ENCODE peak calls at places on chromosomes 7 and 10, in four cellular contexts. V is right lobe of liver, L is GM12865, K is astrocyte of the spinal cord. T is an unnamed sample.

GRCh38 chr10:535953-536352 is 153.5 kb downstream of the DIP2C start:
- DNase-seq in V (no peak), L (no peak), K (no peak), T (no peak)

GRCh38 chr10:103727546-103727963 is 127.8 kb downstream of the SH3PXD2A start:
- DNase-seq in L (no peak), K (no peak), V (no peak), T (no peak)

GRCh38 chr10:6716521-6716920 is 136.4 kb upstream of the PRKCQ start:
- DNase-seq in L (no peak), K (no peak), V (no peak), T (no peak)

GRCh38 chr10:124377101-124377500 is 41.6 kb downstream of the OAT start:
- DNase-seq in K (no peak), V (no peak), L (no peak), T (peak; percentile 18)

GRCh38 chr10:69710008-69710905 is 80.2 kb downstream of the FAM241B start:
- DNase-seq in K (no peak), V (no peak), L (no peak), T (no peak)

GRCh38 chr7:2478387-2478760 is 2.2 kb upstream of the GRIFIN start:
- DNase-seq in V (peak; percentile 72), L (no peak), K (peak; percentile 37), T (no peak)

GRCh38 chr7:77830649-77831355 is 32.2 kb downstream of the PHTF2 start:
- DNase-seq in V (no peak), K (no peak), L (no peak), T (no peak)

GRCh38 chr10:85642082-85642420 is 724.5 kb downstream of the GRID1 start:
- DNase-seq in L (no peak), K (peak; percentile 43), V (no peak), T (no peak)

GRCh38 chr7:1952169-1952760 is 280.5 kb downstream of the MAD1L1 start:
- DNase-seq in L (no peak), V (no peak), K (no peak), T (no peak)

GRCh38 chr7:47492720-47493119 is 89.2 kb downstream of the TNS3 start:
- DNase-seq in V (no peak), K (no peak), L (no peak), T (no peak)

GRCh38 chr10:58048936-58049335 is 218.8 kb downstream of the IPMK start:
- DNase-seq in K (no peak), L (no peak), V (no peak), T (no peak)

GRCh38 chr10:24711465-24711864 is 12.2 kb downstream of the ARHGAP21 start:
- DNase-seq in K (no peak), L (no peak), V (no peak), T (no peak)

GRCh38 chr10:100345570-100346330 is 1.3 kb upstream of the SCD start:
- DNase-seq in K (peak; percentile 79), V (peak; percentile 62), L (no peak), T (no peak)

GRCh38 chr7:129553861-129554530 is 51.7 kb downstream of the SMKR1 start:
- DNase-seq in L (peak; percentile 36), V (no peak), K (peak; percentile 34), T (no peak)

GRCh38 chr7:151687523-151688235 is 168.0 kb upstream of the RHEB start:
- DNase-seq in K (peak; percentile 94), L (no peak), V (no peak), T (peak; percentile 98)

GRCh38 chr7:150830957-150831356 is 21.4 kb upstream of the AOC1 start:
- DNase-seq in V (peak; percentile 65), L (no peak), K (no peak), T (no peak)

GRCh38 chr7:25860206-25860881 is 291.7 kb upstream of the NFE2L3 start:
- DNase-seq in L (no peak), V (no peak), K (peak; percentile 19), T (peak; percentile 70)

GRCh38 chr10:99694171-99694570 is 34.9 kb downstream of the ENTPD7 start:
- DNase-seq in K (peak; percentile 75), V (no peak), L (no peak), T (no peak)

GRCh38 chr10:63446716-63447440 is 18.9 kb downstream of the JMJD1C start:
- DNase-seq in K (no peak), V (no peak), L (no peak), T (no peak)

GRCh38 chr10:80596391-80597257 is 58.9 kb downstream of the SH2D4B start:
- DNase-seq in V (peak; percentile 55), K (peak; percentile 35), L (peak; percentile 72), T (no peak)

GRCh38 chr7:143258830-143259229 is 4.4 kb upstream of the GSTK1 start:
- DNase-seq in K (no peak), L (peak; percentile 69), V (peak; percentile 68), T (no peak)

GRCh38 chr10:110803830-110804338 is 67.8 kb upstream of the PDCD4 start:
- DNase-seq in L (peak; percentile 75), V (no peak), K (peak; percentile 34), T (no peak)

GRCh38 chr10:89427629-89428028 is 13.3 kb downstream of the IFIT5 start:
- DNase-seq in L (no peak), K (peak; percentile 86), V (no peak), T (no peak)

GRCh38 chr7:30062587-30062986 is 34.4 kb downstream of the PLEKHA8 start:
- DNase-seq in L (peak; percentile 46), V (no peak), K (peak; percentile 61), T (no peak)

GRCh38 chr10:112517381-112517976 is 70.5 kb downstream of the VTI1A start:
- DNase-seq in L (no peak), K (no peak), V (no peak), T (no peak)

GRCh38 chr10:104080762-104081161 is 4.9 kb downstream of the COL17A1 start:
- DNase-seq in L (peak; percentile 59), K (no peak), V (no peak), T (no peak)

GRCh38 chr10:100373298-100374136 is 26.5 kb downstream of the SCD start:
- DNase-seq in L (peak; percentile 98), K (peak; percentile 100), V (peak; percentile 99), T (peak; percentile 100)

GRCh38 chr10:27713906-27714305 is 31.7 kb downstream of the MKX start:
- DNase-seq in V (no peak), L (no peak), K (no peak), T (no peak)
- H3K4me3 ChIP-seq in V (no peak overlapping the region), L (no peak overlapping the region), K (no peak overlapping the region), T (no peak overlapping the region)

GRCh38 chr7:142111509-142111908 is at the start of gene MGAM2:
- DNase-seq in K (no peak), L (no peak), V (no peak), T (no peak)

GRCh38 chr7:142108728-142109505 is 2.6 kb upstream of the MGAM2 start:
- DNase-seq in L (no peak), V (no peak), K (no peak), T (no peak)

GRCh38 chr7:142112086-142112485 is 568 bp downstream of the MGAM2 start:
- DNase-seq in V (no peak), L (no peak), K (no peak), T (no peak)

GRCh38 chr7:142110098-142110497 is 1.4 kb upstream of the MGAM2 start:
- DNase-seq in V (no peak), L (no peak), K (no peak), T (no peak)

GRCh38 chr7:142110638-142111037 is 880 bp upstream of the MGAM2 start:
- DNase-seq in L (no peak), K (no peak), V (no peak), T (no peak)
- TF ChIP-seq CTCF in L (no peak), K (no peak), V (no peak), T (no peak)

GRCh38 chr10:97974108-97974507 is 56.3 kb downstream of the CRTAC1 start:
- DNase-seq in V (no peak), K (no peak), L (no peak), T (no peak)
- H3K4me3 ChIP-seq in V (no peak overlapping the region), K (no peak overlapping the region), L (no peak overlapping the region), T (no peak overlapping the region)

DNA sequence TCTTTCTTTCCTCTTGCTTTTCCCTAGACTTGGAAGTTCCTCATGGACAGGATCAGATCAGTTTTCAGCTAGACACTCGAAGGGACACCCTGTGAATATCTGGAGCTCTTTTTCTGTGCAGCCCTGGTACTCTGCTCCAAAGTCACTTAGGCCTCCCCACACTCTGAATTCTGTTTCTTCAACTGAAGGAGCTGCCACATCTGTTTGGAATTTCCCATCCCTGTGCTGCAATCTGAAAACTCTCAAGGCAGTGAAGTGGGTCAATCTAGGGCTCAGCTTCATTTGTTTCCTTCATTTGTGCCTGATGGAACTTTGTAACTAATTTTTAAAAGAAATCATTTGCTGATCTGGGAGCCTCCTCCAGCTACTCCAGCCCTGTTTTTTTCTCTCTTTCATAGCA is 9.6 kb downstream of the EPC1 start:
- DNase-seq in K (no peak), V (no peak), L (no peak), T (no peak)
- TF ChIP-seq CTCF in K (no peak), V (no peak), L (no peak), T (no peak)

GRCh38 chr10:49173201-49173772 is 14.9 kb downstream of the TMEM273 start:
- DNase-seq in V (no peak), K (no peak), L (no peak), T (no peak)
- H3K4me3 ChIP-seq in V (no peak overlapping the region), K (no peak overlapping the region), L (no peak overlapping the region), T (no peak overlapping the region)

T was measured in RWPE2.